ENCODE peak calls at places on chromosomes 1 and 21, in seven cellular contexts. L is OCI-LY7; N is HuH-7.5; G is activated CD4-positive, alpha-beta T cell treated with anti-CD3 and anti-CD28 coated beads for 24 hours; S is T-cell; X is AG08396; I is GM04504. Z is an unnamed sample.

GRCh38 chr1:145707183-145707867 is at the start of gene PDZK1:
- DNase-seq in L (no peak), N (no peak), G (no peak), S (no peak), X (no peak), I (no peak), Z (no peak)

GRCh38 chr21:46159390-46159789 is 4.0 kb upstream of the FTCD start:
- DNase-seq in L (no peak), N (no peak), G (no peak), S (no peak), X (no peak), I (no peak), Z (no peak)

GRCh38 chr1:164767257-164768044 is 208.5 kb downstream of the PBX1 start:
- DNase-seq in L (no peak), N (no peak), G (no peak), S (no peak), X (peak), I (peak), Z (no peak)

GRCh38 chr1:153945795-153946621 is 510 bp downstream of the DENND4B start:
- DNase-seq in L (peak), N (peak), G (peak), S (peak), X (peak), I (no peak), Z (peak)

GRCh38 chr1:95086949-95087533 is 14.3 kb upstream of the ALG14 start:
- DNase-seq in L (no peak), N (peak), G (no peak), S (no peak), X (peak), I (peak), Z (peak)

GRCh38 chr1:17358557-17358956 is 13.4 kb upstream of the PADI6 start:
- DNase-seq in L (no peak), N (no peak), G (no peak), S (no peak), X (no peak), I (no peak), Z (no peak)

GRCh38 chr21:36291509-36291908 is 28.5 kb upstream of the MORC3 start:
- DNase-seq in L (no peak), N (no peak), G (no peak), S (no peak), X (no peak), I (no peak), Z (no peak)

GRCh38 chr1:94590203-94591137 is 48.9 kb upstream of the F3 start:
- DNase-seq in L (no peak), N (no peak), G (no peak), S (no peak), X (no peak), I (no peak), Z (no peak)

GRCh38 chr1:154819628-154820590 is 50.2 kb downstream of the KCNN3 start:
- DNase-seq in L (peak), N (peak), G (no peak), S (peak), X (peak), I (no peak), Z (no peak)

GRCh38 chr1:54121482-54122130 is 31.2 kb downstream of the CDCP2 start:
- DNase-seq in L (peak), N (peak), G (peak), S (peak), X (peak), I (peak), Z (peak)

GRCh38 chr1:181112071-181112929 is 23.8 kb downstream of the IER5 start:
- DNase-seq in L (no peak), N (peak), G (no peak), S (no peak), X (peak), I (peak), Z (peak)

GRCh38 chr1:236522937-236523703 is 662 bp upstream of the LGALS8 start:
- DNase-seq in L (no peak), N (peak), G (no peak), S (no peak), X (peak), I (no peak), Z (no peak)

GRCh38 chr1:167628754-167629515 is 1.1 kb upstream of the RCSD1 start:
- DNase-seq in L (peak), N (no peak), G (no peak), S (no peak), X (no peak), I (no peak), Z (no peak)

GRCh38 chr1:217052196-217052595 is 329.0 kb upstream of the ESRRG start:
- DNase-seq in L (no peak), N (no peak), G (no peak), S (no peak), X (no peak), I (no peak), Z (no peak)

GRCh38 chr1:64901663-64902062 is 64.7 kb downstream of the JAK1 start:
- DNase-seq in L (no peak), N (no peak), G (no peak), S (no peak), X (no peak), I (no peak), Z (no peak)

GRCh38 chr1:218201004-218201403 is 84.1 kb upstream of the RRP15 start:
- DNase-seq in L (no peak), N (no peak), G (no peak), S (no peak), X (no peak), I (peak), Z (peak)

GRCh38 chr1:57637155-57637554 is 213.3 kb upstream of the DAB1 start:
- DNase-seq in L (no peak), N (no peak), G (no peak), S (no peak), X (no peak), I (peak), Z (no peak)

GRCh38 chr1:239982762-239983161 is 108.9 kb upstream of the FMN2 start:
- DNase-seq in L (no peak), N (no peak), G (no peak), S (no peak), X (no peak), I (no peak), Z (peak)

GRCh38 chr21:31136891-31137290 is 98.6 kb upstream of the KRTAP19-8 start:
- DNase-seq in L (no peak), N (no peak), G (no peak), S (no peak), X (no peak), I (no peak), Z (peak)

GRCh38 chr1:204494281-204495077 is at the start of gene PIK3C2B:
- DNase-seq in L (peak), N (peak), G (peak), S (peak), X (peak), I (peak), Z (no peak)

GRCh38 chr1:111750856-111751255 is 4.8 kb upstream of the DDX20 start:
- DNase-seq in L (no peak), N (no peak), G (no peak), S (no peak), X (no peak), I (no peak), Z (no peak)

GRCh38 chr1:117606608-117607261 is 887 bp downstream of the TENT5C start:
- DNase-seq in L (peak), N (no peak), G (peak), S (peak), X (peak), I (no peak), Z (no peak)

GRCh38 chr1:202011994-202012393 is 1.6 kb downstream of the ELF3 start:
- DNase-seq in L (no peak), N (no peak), G (no peak), S (no peak), X (no peak), I (no peak), Z (no peak)

GRCh38 chr1:156826596-156826995 is 9.9 kb upstream of the SH2D2A start:
- DNase-seq in L (no peak), N (no peak), G (no peak), S (no peak), X (no peak), I (no peak), Z (peak)

GRCh38 chr1:231869364-231869763 is 242.8 kb downstream of the DISC1 start:
- DNase-seq in L (peak), N (no peak), G (no peak), S (no peak), X (no peak), I (no peak), Z (no peak)